ENCODE peak calls at places on chromosomes 11 and 22, in six cellular contexts. S is left kidney, P is activated T-cell treated with anti-CD3 and anti-CD28 coated beads for 1 hour, Y is GM13977, R is T-cell, D is GF-D8. F is an unnamed sample.

GRCh38 chr22:26648011-26648497 is 9.3 kb upstream of the MIAT start:
- DNase-seq in D (no peak), Y (no peak), S (peak), P (peak), R (peak), F (no peak)

GRCh38 chr11:1401656-1402221 is 12.0 kb downstream of the BRSK2 start:
- DNase-seq in D (no peak), R (no peak), P (peak), S (peak), Y (peak), F (peak)

GRCh38 chr11:10600570-10601248 is 32.2 kb upstream of the LYVE1 start:
- DNase-seq in Y (no peak), R (no peak), D (no peak), S (peak), P (no peak), F (no peak)

GRCh38 chr11:77590194-77590591 is 440 bp downstream of the AQP11 start:
- DNase-seq in P (no peak), Y (no peak), R (no peak), D (no peak), S (peak), F (peak)

GRCh38 chr11:36126703-36127102 is 162.5 kb downstream of the COMMD9 start:
- DNase-seq in Y (no peak), P (no peak), S (no peak), R (no peak), D (no peak), F (no peak)

GRCh38 chr22:50298937-50299656 is 8.3 kb downstream of the PLXNB2 start:
- DNase-seq in Y (no peak), D (no peak), P (no peak), R (no peak), S (peak), F (no peak)

GRCh38 chr11:975824-976223 is 50.2 kb downstream of the AP2A2 start:
- DNase-seq in D (no peak), P (no peak), Y (no peak), S (peak), R (no peak), F (peak)

GRCh38 chr11:118953265-118953664 is 2.8 kb upstream of the UPK2 start:
- DNase-seq in S (peak), D (no peak), R (no peak), P (no peak), Y (no peak), F (peak)

GRCh38 chr11:93169950-93170561 is 27.7 kb downstream of the SLC36A4 start:
- DNase-seq in S (peak), P (no peak), D (no peak), R (no peak), Y (no peak), F (peak)

GRCh38 chr11:43516316-43516820 is 157.6 kb downstream of the TTC17 start:
- DNase-seq in D (no peak), Y (no peak), R (no peak), S (peak), P (no peak), F (no peak)

GRCh38 chr22:39306456-39307361 is 12.7 kb downstream of the RPL3 start:
- DNase-seq in R (no peak), S (peak), P (peak), Y (peak), D (no peak), F (no peak)

GRCh38 chr11:19508166-19508565 is 204.5 kb upstream of the NAV2 start:
- DNase-seq in R (no peak), Y (no peak), P (no peak), S (no peak), D (no peak), F (no peak)

GRCh38 chr22:28481725-28482124 is 197.9 kb downstream of the TTC28 start:
- DNase-seq in S (no peak), D (no peak), P (no peak), R (no peak), Y (no peak), F (no peak)

GRCh38 chr11:2815762-2816496 is 69.6 kb downstream of the CDKN1C start:
- DNase-seq in P (no peak), S (no peak), R (no peak), Y (no peak), D (no peak), F (no peak)

GRCh38 chr11:132456735-132457328 is 1075.5 kb downstream of the OPCML start:
- DNase-seq in R (no peak), P (no peak), D (no peak), Y (no peak), S (peak), F (no peak)

GRCh38 chr11:12008790-12009616 is 577 bp upstream of the DKK3 start:
- DNase-seq in P (no peak), S (peak), Y (peak), R (no peak), D (no peak), F (no peak)

GRCh38 chr11:70080763-70081162 is 2.6 kb downstream of the ANO1 start:
- DNase-seq in D (no peak), Y (no peak), R (no peak), P (no peak), S (no peak), F (no peak)

GRCh38 chr11:119964136-119965025 is 173.5 kb downstream of the TRIM29 start:
- DNase-seq in Y (no peak), P (no peak), D (no peak), S (peak), R (no peak), F (no peak)

GRCh38 chr11:31160504-31161422 is 208.8 kb downstream of the DCDC1 start:
- DNase-seq in D (no peak), R (no peak), Y (no peak), S (no peak), P (no peak), F (no peak)

GRCh38 chr22:39568278-39568981 is 2.1 kb upstream of the CACNA1I start:
- DNase-seq in D (no peak), Y (no peak), R (no peak), P (no peak), S (no peak), F (no peak)

GRCh38 chr22:49534386-49534785 is 293.3 kb downstream of the BRD1 start:
- DNase-seq in R (peak), S (no peak), D (no peak), Y (no peak), P (no peak), F (no peak)

GRCh38 chr11:92061648-92062047 is 163.0 kb upstream of the FAT3 start:
- DNase-seq in P (no peak), R (no peak), S (no peak), Y (no peak), D (no peak), F (no peak)

GRCh38 chr11:46912526-46913150 is 5.7 kb downstream of the LRP4 start:
- DNase-seq in D (no peak), S (peak), Y (no peak), R (no peak), P (no peak), F (no peak)

GRCh38 chr11:83538286-83538685 is 252.1 kb upstream of the CCDC90B start:
- DNase-seq in S (no peak), D (no peak), Y (no peak), R (no peak), P (no peak), F (no peak)

GRCh38 chr11:61075891-61076290 is 26.4 kb upstream of the CD5 start:
- DNase-seq in D (no peak), P (no peak), S (no peak), R (no peak), Y (no peak), F (peak)

GRCh38 chr11:58928082-58928574 is 11.2 kb upstream of the GLYATL1 start:
- DNase-seq in S (peak), P (no peak), D (no peak), R (no peak), Y (no peak), F (no peak)

GRCh38 chr11:105582497-105582896 is 27.4 kb upstream of the GRIA4 start:
- DNase-seq in P (no peak), Y (no peak), R (no peak), D (no peak), S (no peak), F (no peak)

GRCh38 chr22:37303821-37304274 is 21.5 kb downstream of the CYTH4 start:
- DNase-seq in P (no peak), S (no peak), R (no peak), Y (no peak), D (no peak), F (peak)

GRCh38 chr22:24694971-24695928 is 79.3 kb downstream of the PIWIL3 start:
- DNase-seq in R (no peak), D (no peak), P (no peak), S (no peak), Y (no peak), F (no peak)

GRCh38 chr11:120324932-120325810 is at the start of gene TLCD5:
- DNase-seq in D (no peak), S (peak), Y (peak), R (peak), P (no peak), F (peak)

GRCh38 chr11:119513806-119514170 is 90.8 kb upstream of the THY1 start:
- DNase-seq in P (no peak), R (no peak), D (no peak), Y (no peak), S (no peak), F (no peak)

GRCh38 chr22:37243402-37244113 is 511 bp downstream of the RAC2 start:
- DNase-seq in Y (no peak), R (no peak), P (no peak), S (no peak), D (no peak), F (no peak)

GRCh38 chr11:4454031-4454430 is 4.9 kb downstream of the OR52K2 start:
- DNase-seq in R (no peak), P (no peak), D (no peak), S (no peak), Y (no peak), F (no peak)

GRCh38 chr11:60985991-60986915 is 14.8 kb downstream of the CD6 start:
- DNase-seq in P (peak), D (no peak), Y (no peak), S (no peak), R (peak), F (peak)

GRCh38 chr11:130580372-130580771 is 131.9 kb downstream of the ADAMTS15 start:
- DNase-seq in R (no peak), S (no peak), D (no peak), P (no peak), Y (no peak), F (peak)

GRCh38 chr11:101436511-101437142 is 147.2 kb downstream of the TRPC6 start:
- DNase-seq in Y (peak), D (peak), P (no peak), R (no peak), S (peak), F (peak)

GRCh38 chr11:112321521-112322172 is 61.0 kb upstream of the PLET1 start:
- DNase-seq in P (no peak), S (peak), Y (no peak), D (peak), R (peak), F (peak)

F was measured in brain microvascular endothelial cell.